ENCODE peak calls at places on chromosomes 1 and 21, in four cellular contexts. One of them, this sample, is unnamed.

GRCh38 chr1:247329097-247329617 is 2.5 kb downstream of the ZNF496 start:
- DNase-seq in body of pancreas: no peak
- DNase-seq in heart left ventricle: no peak
- DNase-seq in esophagus squamous epithelium: no peak
- DNase-seq in this sample: no peak

GRCh38 chr1:203599875-203600781 is 26.5 kb upstream of the ATP2B4 start:
- DNase-seq in esophagus squamous epithelium: no peak
- DNase-seq in heart left ventricle: no peak
- DNase-seq in body of pancreas: no peak
- DNase-seq in this sample: no peak

GRCh38 chr1:41866285-41866684 is 52.4 kb downstream of the HIVEP3 start:
- DNase-seq in esophagus squamous epithelium: no peak
- DNase-seq in body of pancreas: no peak
- DNase-seq in heart left ventricle: no peak
- DNase-seq in this sample: no peak

GRCh38 chr1:48697066-48697707 is 79.5 kb downstream of the BEND5 start:
- DNase-seq in heart left ventricle: peak; percentile 29
- DNase-seq in esophagus squamous epithelium: no peak
- DNase-seq in body of pancreas: peak; percentile 66
- DNase-seq in this sample: no peak

GRCh38 chr1:175154595-175155472 is 37.7 kb downstream of the KIAA0040 start:
- DNase-seq in esophagus squamous epithelium: no peak
- DNase-seq in body of pancreas: peak; percentile 82
- DNase-seq in heart left ventricle: peak; percentile 67
- DNase-seq in this sample: no peak

GRCh38 chr21:14766241-14766640 is 220.1 kb upstream of the SAMSN1 start:
- DNase-seq in body of pancreas: no peak
- DNase-seq in heart left ventricle: no peak
- DNase-seq in esophagus squamous epithelium: no peak
- DNase-seq in this sample: no peak

GRCh38 chr1:165896277-165896676 is 68.9 kb downstream of the UCK2 start:
- DNase-seq in esophagus squamous epithelium: no peak
- DNase-seq in body of pancreas: no peak
- DNase-seq in heart left ventricle: no peak
- DNase-seq in this sample: peak; percentile 89

GRCh38 chr21:41848533-41848932 is 30.6 kb downstream of the PRDM15 start:
- DNase-seq in esophagus squamous epithelium: no peak
- DNase-seq in body of pancreas: no peak
- DNase-seq in heart left ventricle: no peak
- DNase-seq in this sample: no peak

GRCh38 chr1:232669981-232670763 is 40.2 kb upstream of the SIPA1L2 start:
- DNase-seq in body of pancreas: no peak
- DNase-seq in heart left ventricle: no peak
- DNase-seq in esophagus squamous epithelium: no peak
- DNase-seq in this sample: no peak

GRCh38 chr1:80153762-80154555 is 1147.4 kb upstream of the ADGRL4 start:
- DNase-seq in body of pancreas: no peak
- DNase-seq in heart left ventricle: no peak
- DNase-seq in esophagus squamous epithelium: no peak
- DNase-seq in this sample: no peak

GRCh38 chr21:15552914-15553491 is 176.8 kb upstream of the USP25 start:
- DNase-seq in heart left ventricle: no peak
- DNase-seq in esophagus squamous epithelium: no peak
- DNase-seq in body of pancreas: no peak
- DNase-seq in this sample: no peak

GRCh38 chr21:38824124-38824822 is 18.5 kb downstream of the ETS2 start:
- DNase-seq in heart left ventricle: no peak
- DNase-seq in body of pancreas: no peak
- DNase-seq in esophagus squamous epithelium: no peak
- DNase-seq in this sample: peak; percentile 62

GRCh38 chr21:34908424-34909055 is 140.6 kb downstream of the RUNX1 start:
- DNase-seq in heart left ventricle: no peak
- DNase-seq in esophagus squamous epithelium: no peak
- DNase-seq in body of pancreas: no peak
- DNase-seq in this sample: no peak

GRCh38 chr1:29249170-29249691 is 12.9 kb downstream of the PTPRU start:
- DNase-seq in heart left ventricle: no peak
- DNase-seq in esophagus squamous epithelium: no peak
- DNase-seq in body of pancreas: no peak
- DNase-seq in this sample: no peak

GRCh38 chr1:8249838-8250237 is 68.1 kb upstream of the SLC45A1 start:
- DNase-seq in body of pancreas: no peak
- DNase-seq in esophagus squamous epithelium: no peak
- DNase-seq in heart left ventricle: no peak
- DNase-seq in this sample: no peak

GRCh38 chr1:230210326-230210978 is 143.4 kb downstream of the GALNT2 start:
- DNase-seq in body of pancreas: no peak
- DNase-seq in heart left ventricle: no peak
- DNase-seq in esophagus squamous epithelium: no peak
- DNase-seq in this sample: no peak

GRCh38 chr1:14142397-14143095 is 442.6 kb downstream of the PRDM2 start:
- DNase-seq in heart left ventricle: no peak
- DNase-seq in esophagus squamous epithelium: no peak
- DNase-seq in body of pancreas: no peak
- DNase-seq in this sample: no peak

GRCh38 chr1:230359992-230360391 is 66.1 kb downstream of the PGBD5 start:
- DNase-seq in heart left ventricle: no peak
- DNase-seq in esophagus squamous epithelium: no peak
- DNase-seq in body of pancreas: no peak
- DNase-seq in this sample: peak; percentile 58

GRCh38 chr21:46256501-46256994 is 28.0 kb upstream of the LSS start:
- DNase-seq in body of pancreas: no peak
- DNase-seq in esophagus squamous epithelium: no peak
- DNase-seq in heart left ventricle: peak; percentile 42
- DNase-seq in this sample: no peak

GRCh38 chr21:46255758-46256337 is 27.3 kb upstream of the LSS start:
- DNase-seq in body of pancreas: no peak
- DNase-seq in esophagus squamous epithelium: no peak
- DNase-seq in heart left ventricle: no peak
- DNase-seq in this sample: no peak

GRCh38 chr21:46254208-46254975 is 25.8 kb upstream of the LSS start:
- DNase-seq in body of pancreas: no peak
- DNase-seq in esophagus squamous epithelium: no peak
- DNase-seq in heart left ventricle: no peak
- DNase-seq in this sample: no peak

GRCh38 chr21:46253610-46254124 is 25.1 kb upstream of the LSS start:
- DNase-seq in heart left ventricle: no peak
- DNase-seq in esophagus squamous epithelium: no peak
- DNase-seq in body of pancreas: no peak
- DNase-seq in this sample: no peak

DNA sequence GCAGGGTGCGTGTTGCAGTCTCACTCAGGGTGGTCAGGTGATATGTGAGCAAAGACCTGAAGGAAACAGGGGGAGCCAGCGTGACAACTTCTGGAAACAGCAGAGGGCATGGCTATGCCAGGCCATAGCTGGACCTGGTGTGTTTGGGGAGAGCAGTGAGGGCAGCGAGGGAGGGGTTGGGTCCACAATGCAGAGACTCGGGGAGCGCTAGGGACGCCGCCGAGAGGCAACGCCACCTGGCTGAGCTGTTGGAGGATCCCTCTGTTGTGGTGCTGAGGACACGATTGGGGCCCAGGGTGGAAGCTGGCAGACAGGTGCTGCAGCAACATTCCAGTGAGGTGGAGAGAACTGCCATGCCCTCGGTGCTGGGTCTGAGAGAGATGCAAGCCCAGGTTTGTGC is 26.6 kb upstream of the LSS start:
- DNase-seq in body of pancreas: no peak
- DNase-seq in esophagus squamous epithelium: no peak
- DNase-seq in heart left ventricle: no peak
- DNase-seq in this sample: no peak
- H3K36me3 ChIP-seq in body of pancreas: peaks cover 17% of the 10 kb centered on the region
- H3K36me3 ChIP-seq in esophagus squamous epithelium: peaks cover 100% of the 10 kb centered on the region
- H3K36me3 ChIP-seq in heart left ventricle: peaks cover 98% of the 10 kb centered on the region
- H3K36me3 ChIP-seq in this sample: peaks cover 39% of the 10 kb centered on the region

GRCh38 chr1:150320667-150320978 is 710 bp upstream of the PRPF3 start:
- DNase-seq in body of pancreas: no peak
- DNase-seq in heart left ventricle: no peak
- DNase-seq in esophagus squamous epithelium: no peak
- DNase-seq in this sample: no peak
- H3K4me3 ChIP-seq in body of pancreas: peak overlapping the region; percentile 89
- H3K4me3 ChIP-seq in heart left ventricle: peak overlapping the region; percentile 84
- H3K4me3 ChIP-seq in esophagus squamous epithelium: peak overlapping the region; percentile 85
- H3K4me3 ChIP-seq in this sample: peak overlapping the region; percentile 97

GRCh38 chr1:63537940-63538339 is 14.6 kb downstream of the EFCAB7 start:
- DNase-seq in heart left ventricle: no peak
- DNase-seq in esophagus squamous epithelium: no peak
- DNase-seq in body of pancreas: no peak
- DNase-seq in this sample: no peak
- TF ChIP-seq CTCF in heart left ventricle: peak; percentile 45
- TF ChIP-seq CTCF in esophagus squamous epithelium: no peak
- TF ChIP-seq CTCF in body of pancreas: no peak
- TF ChIP-seq CTCF in this sample: peak; percentile 30

GRCh38 chr1:158646465-158646864 is 40.0 kb downstream of the SPTA1 start:
- DNase-seq in body of pancreas: no peak
- DNase-seq in heart left ventricle: no peak
- DNase-seq in esophagus squamous epithelium: no peak
- DNase-seq in this sample: no peak
- H3K36me3 ChIP-seq in body of pancreas: no peaks in the 10 kb centered on the region
- H3K36me3 ChIP-seq in heart left ventricle: no peaks in the 10 kb centered on the region
- H3K36me3 ChIP-seq in esophagus squamous epithelium: no peaks in the 10 kb centered on the region
- H3K36me3 ChIP-seq in this sample: no peaks in the 10 kb centered on the region

DNA sequence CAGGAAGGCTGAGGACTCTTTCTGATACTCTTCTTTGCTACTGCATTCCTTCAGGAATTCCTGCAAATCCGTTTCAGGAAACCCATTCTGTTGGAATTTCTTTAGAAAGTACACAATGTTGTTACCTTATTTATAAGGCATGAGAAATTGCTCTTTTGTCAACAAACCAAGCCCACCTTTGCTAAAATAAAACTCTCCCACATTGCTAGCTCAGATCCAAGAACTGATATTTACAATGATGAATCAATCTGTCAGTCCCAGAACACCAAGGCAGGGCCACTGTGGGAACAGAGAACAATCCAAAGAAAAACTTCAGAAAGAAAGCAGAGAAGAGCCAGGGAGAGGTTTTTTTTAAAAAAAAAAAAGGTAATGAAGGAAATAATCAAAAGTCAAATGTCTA is 36.6 kb upstream of the LPAR3 start:
- DNase-seq in body of pancreas: no peak
- DNase-seq in heart left ventricle: no peak
- DNase-seq in esophagus squamous epithelium: no peak
- DNase-seq in this sample: no peak
- H3K4me3 ChIP-seq in body of pancreas: no peak overlapping the region
- H3K4me3 ChIP-seq in heart left ventricle: no peak overlapping the region
- H3K4me3 ChIP-seq in esophagus squamous epithelium: no peak overlapping the region
- H3K4me3 ChIP-seq in this sample: no peak overlapping the region

DNA sequence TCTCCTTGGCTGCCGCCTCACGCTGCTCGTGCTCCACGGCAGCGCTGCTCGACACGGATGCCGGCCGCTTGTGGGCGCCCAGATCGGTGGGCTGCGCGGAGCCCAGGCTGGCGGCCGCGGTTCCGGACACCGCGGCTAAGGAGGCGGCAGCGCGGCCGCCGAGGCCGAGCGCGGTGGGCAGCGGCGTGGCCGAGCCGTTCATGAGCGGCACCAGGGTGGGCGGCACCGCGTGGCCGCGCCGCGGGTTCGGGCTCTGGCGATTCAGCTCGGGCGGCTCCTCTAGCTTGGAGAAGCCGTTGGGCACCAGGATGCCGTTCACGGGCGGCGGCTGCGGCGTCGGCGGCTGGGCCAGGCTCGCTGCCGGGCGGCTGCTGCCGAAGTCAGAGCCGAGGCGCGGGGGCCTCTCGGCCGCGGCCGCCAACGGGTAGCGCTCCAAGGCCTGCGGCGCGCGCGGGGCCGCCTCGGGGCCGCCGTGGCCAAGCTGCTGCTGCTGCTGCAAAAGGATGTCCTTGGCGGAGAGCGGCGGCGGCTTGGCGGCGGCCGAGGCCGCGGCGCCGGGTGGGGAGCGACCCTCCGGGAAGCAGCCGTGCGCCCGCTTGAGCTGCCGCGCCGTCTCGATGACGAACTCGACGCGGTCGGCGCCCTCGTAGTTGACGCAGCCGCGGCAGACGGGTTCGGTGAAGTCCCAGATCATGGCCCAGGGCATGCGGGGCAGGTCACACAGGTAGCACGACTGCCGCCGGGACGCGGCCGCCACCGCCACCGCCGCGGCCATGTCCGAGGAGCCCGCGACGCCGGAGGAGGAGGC is 1.1 kb downstream of the IRF2BP2 start:
- DNase-seq in heart left ventricle: peak; percentile 38
- DNase-seq in esophagus squamous epithelium: no peak
- DNase-seq in body of pancreas: peak; percentile 60
- DNase-seq in this sample: no peak
- TF ChIP-seq CTCF in heart left ventricle: no peak
- TF ChIP-seq CTCF in esophagus squamous epithelium: no peak
- TF ChIP-seq CTCF in body of pancreas: no peak
- TF ChIP-seq CTCF in this sample: no peak

This sample was measured in BJ.